ENCODE peak calls at places on chromosomes 7 and 10, in seven cellular contexts. B is stimulated activated CD8-positive, alpha-beta memory T cell treated with anti-CD3 and anti-CD28 coated beads, Interleukin-15, amount 100 ng/mL, for 24 hours; Z is activated CD4-positive, alpha-beta T cell treated with anti-CD3 and anti-CD28 coated beads, Interleukin-2, amount 50 U/mL, for 48 hours; W is NCI-H2029; F is stimulated activated CD4-positive, alpha-beta T cell treated with anti-CD3 and anti-CD28 coated beads, Interleukin-15, amount 100 ng/mL, for 24 hours; G is anterior cingulate cortex; T is activated T-helper 1 cell treated with anti-CD3 and anti-CD28 coated beads, Interleukin-2, amount 50 U/mL, for 16 hours. N is an unnamed sample.

GRCh38 chr7:88224596-88225275 is 4.9 kb upstream of the SRI start:
- DNase-seq in B (no peak), Z (no peak), W (no peak), F (no peak), G (no peak), T (no peak), N (no peak)

GRCh38 chr7:26522633-26523032 is 231.0 kb downstream of the SNX10 start:
- DNase-seq in B (no peak), Z (no peak), W (no peak), F (no peak), G (no peak), T (no peak), N (no peak)

GRCh38 chr10:133294189-133294588 is 14.5 kb downstream of the TUBGCP2 start:
- DNase-seq in B (no peak), Z (no peak), W (no peak), F (no peak), G (no peak), T (no peak), N (no peak)

GRCh38 chr10:78312197-78313046 is 278.8 kb downstream of the RPS24 start:
- DNase-seq in B (no peak), Z (no peak), W (no peak), F (no peak), G (no peak), T (no peak), N (no peak)

GRCh38 chr7:116500071-116500853 is 724 bp downstream of the CAV2 start:
- DNase-seq in B (no peak), Z (peak), W (no peak), F (peak), G (no peak), T (peak), N (peak)

GRCh38 chr10:52212062-52212461 is 102.0 kb upstream of the DKK1 start:
- DNase-seq in B (no peak), Z (no peak), W (no peak), F (no peak), G (no peak), T (no peak), N (no peak)

GRCh38 chr10:69883256-69883655 is 81.5 kb downstream of the COL13A1 start:
- DNase-seq in B (no peak), Z (no peak), W (no peak), F (no peak), G (no peak), T (no peak), N (no peak)

GRCh38 chr7:157061979-157062378 is 51.5 kb upstream of the MNX1 start:
- DNase-seq in B (no peak), Z (no peak), W (no peak), F (no peak), G (no peak), T (no peak), N (no peak)

GRCh38 chr7:16233519-16233918 is 187.8 kb downstream of the CRPPA start:
- DNase-seq in B (no peak), Z (no peak), W (no peak), F (no peak), G (no peak), T (no peak), N (no peak)

GRCh38 chr7:19392246-19392645 is 247.0 kb upstream of the FERD3L start:
- DNase-seq in B (no peak), Z (no peak), W (no peak), F (no peak), G (no peak), T (no peak), N (no peak)

GRCh38 chr7:1290262-1291039 is 57.8 kb downstream of the UNCX start:
- DNase-seq in B (no peak), Z (peak), W (no peak), F (peak), G (peak), T (no peak), N (peak)

GRCh38 chr7:51029586-51030230 is 247.0 kb upstream of the GRB10 start:
- DNase-seq in B (no peak), Z (no peak), W (no peak), F (no peak), G (no peak), T (no peak), N (no peak)

GRCh38 chr7:149422914-149423285 is 38.0 kb downstream of the ZNF777 start:
- DNase-seq in B (peak), Z (peak), W (peak), F (peak), G (no peak), T (no peak), N (peak)

GRCh38 chr7:54705436-54705835 is 53.6 kb downstream of the SEC61G start:
- DNase-seq in B (no peak), Z (no peak), W (peak), F (no peak), G (no peak), T (no peak), N (no peak)

GRCh38 chr10:58631715-58632114 is 119.0 kb downstream of the BICC1 start:
- DNase-seq in B (no peak), Z (no peak), W (no peak), F (no peak), G (no peak), T (no peak), N (no peak)

GRCh38 chr7:67947191-67947590 is 950.6 kb downstream of the TYW1 start:
- DNase-seq in B (no peak), Z (no peak), W (no peak), F (no peak), G (no peak), T (no peak), N (no peak)

GRCh38 chr10:340646-341045 is 205.4 kb downstream of the ZMYND11 start:
- DNase-seq in B (no peak), Z (no peak), W (no peak), F (no peak), G (no peak), T (no peak), N (no peak)

GRCh38 chr10:117175215-117175900 is 21.9 kb upstream of the KCNK18 start:
- DNase-seq in B (no peak), Z (no peak), W (no peak), F (no peak), G (peak), T (no peak), N (peak)

GRCh38 chr10:60719721-60720120 is 58.6 kb upstream of the CDK1 start:
- DNase-seq in B (no peak), Z (no peak), W (no peak), F (no peak), G (no peak), T (no peak), N (no peak)

GRCh38 chr10:3803884-3804741 is 19.1 kb upstream of the KLF6 start:
- DNase-seq in B (no peak), Z (peak), W (no peak), F (peak), G (no peak), T (peak), N (peak)

GRCh38 chr7:42020067-42020466 is 216.9 kb downstream of the GLI3 start:
- DNase-seq in B (no peak), Z (no peak), W (no peak), F (no peak), G (no peak), T (no peak), N (no peak)

GRCh38 chr10:86786368-86786767 is 29.9 kb downstream of the BMPR1A start:
- DNase-seq in B (no peak), Z (no peak), W (no peak), F (no peak), G (no peak), T (no peak), N (no peak)

GRCh38 chr10:96700477-96701099 is 19.7 kb downstream of the PIK3AP1 start:
- DNase-seq in B (no peak), Z (no peak), W (no peak), F (no peak), G (no peak), T (no peak), N (no peak)

GRCh38 chr7:93310346-93310745 is 78.2 kb downstream of the VPS50 start:
- DNase-seq in B (no peak), Z (no peak), W (no peak), F (no peak), G (no peak), T (no peak), N (no peak)

GRCh38 chr7:114086906-114087651 is 168.3 kb upstream of the PPP1R3A start:
- DNase-seq in B (no peak), Z (peak), W (peak), F (peak), G (no peak), T (no peak), N (no peak)

GRCh38 chr10:12056758-12057157 is 12.0 kb upstream of the DHTKD1 start:
- DNase-seq in B (no peak), Z (no peak), W (no peak), F (no peak), G (no peak), T (no peak), N (no peak)

GRCh38 chr7:104643587-104644217 is 315.3 kb downstream of the LHFPL3 start:
- DNase-seq in B (no peak), Z (peak), W (no peak), F (peak), G (no peak), T (no peak), N (no peak)

GRCh38 chr7:3065724-3066143 is 22.1 kb upstream of the CARD11 start:
- DNase-seq in B (peak), Z (peak), W (no peak), F (peak), G (no peak), T (peak), N (peak)

GRCh38 chr7:71636329-71636728 is 504.4 kb downstream of the GALNT17 start:
- DNase-seq in B (no peak), Z (no peak), W (peak), F (no peak), G (peak), T (no peak), N (no peak)

GRCh38 chr7:108000875-108001758 is 1.8 kb downstream of the LAMB1 start:
- DNase-seq in B (no peak), Z (peak), W (no peak), F (peak), G (no peak), T (no peak), N (no peak)

GRCh38 chr7:151008511-151009323 is 15.6 kb downstream of the ATG9B start:
- DNase-seq in B (peak), Z (peak), W (no peak), F (peak), G (peak), T (peak), N (peak)

GRCh38 chr7:89837515-89837914 is 316.8 kb upstream of the STEAP1 start:
- DNase-seq in B (no peak), Z (no peak), W (no peak), F (no peak), G (peak), T (no peak), N (no peak)

GRCh38 chr7:79403451-79403850 is 50.0 kb downstream of the MAGI2 start:
- DNase-seq in B (no peak), Z (no peak), W (no peak), F (no peak), G (no peak), T (no peak), N (no peak)

GRCh38 chr7:46982928-46983327 is 599.0 kb downstream of the TNS3 start:
- DNase-seq in B (no peak), Z (no peak), W (no peak), F (no peak), G (peak), T (no peak), N (no peak)

GRCh38 chr7:120865191-120865976 is 7.4 kb upstream of the TSPAN12 start:
- DNase-seq in B (no peak), Z (no peak), W (no peak), F (no peak), G (no peak), T (no peak), N (no peak)

GRCh38 chr7:155214328-155214986 is 83.2 kb upstream of the INSIG1 start:
- DNase-seq in B (no peak), Z (no peak), W (no peak), F (no peak), G (no peak), T (no peak), N (no peak)

GRCh38 chr7:112669306-112669705 is 120.9 kb downstream of the TMEM168 start:
- DNase-seq in B (no peak), Z (no peak), W (no peak), F (no peak), G (no peak), T (no peak), N (no peak)

GRCh38 chr7:45985902-45986301 is 64.8 kb upstream of the IGFBP3 start:
- DNase-seq in B (no peak), Z (no peak), W (no peak), F (no peak), G (no peak), T (no peak), N (no peak)